ENCODE peak calls at places on chromosomes 13 and 19, in six cellular contexts. One of them, this sample, is unnamed.

GRCh38 chr19:7605490-7606222 is 10.0 kb downstream of the CAMSAP3 start:
- DNase-seq in HepG2: peak
- DNase-seq in K562: peak
- DNase-seq in SK-N-SH: peak
- DNase-seq in H1: peak
- DNase-seq in GM12878: peak
- DNase-seq in this sample: peak

GRCh38 chr13:50911051-50911690 is 1.6 kb downstream of the RNASEH2B start:
- DNase-seq in K562: peak
- DNase-seq in GM12878: no peak
- DNase-seq in HepG2: peak
- DNase-seq in H1: no peak
- DNase-seq in SK-N-SH: peak
- DNase-seq in this sample: peak

GRCh38 chr19:45506246-45506990 is 861 bp upstream of the VASP start:
- DNase-seq in HepG2: peak
- DNase-seq in K562: peak
- DNase-seq in H1: peak
- DNase-seq in GM12878: peak
- DNase-seq in SK-N-SH: peak
- DNase-seq in this sample: peak

GRCh38 chr13:27966641-27967202 is 2.4 kb downstream of the CDX2 start:
- DNase-seq in SK-N-SH: peak
- DNase-seq in HepG2: no peak
- DNase-seq in H1: peak
- DNase-seq in K562: no peak
- DNase-seq in GM12878: no peak
- DNase-seq in this sample: no peak

GRCh38 chr19:39193785-39194184 is 3.0 kb upstream of the NCCRP1 start:
- DNase-seq in K562: no peak
- DNase-seq in SK-N-SH: no peak
- DNase-seq in HepG2: peak
- DNase-seq in H1: no peak
- DNase-seq in GM12878: no peak
- DNase-seq in this sample: no peak

GRCh38 chr19:49436381-49437017 is 4.8 kb downstream of the SLC17A7 start:
- DNase-seq in K562: peak
- DNase-seq in SK-N-SH: peak
- DNase-seq in GM12878: no peak
- DNase-seq in H1: peak
- DNase-seq in HepG2: no peak
- DNase-seq in this sample: no peak

GRCh38 chr13:43364210-43365041 is 341.0 kb downstream of the DNAJC15 start:
- DNase-seq in SK-N-SH: no peak
- DNase-seq in HepG2: no peak
- DNase-seq in H1: no peak
- DNase-seq in GM12878: no peak
- DNase-seq in K562: no peak
- DNase-seq in this sample: no peak

GRCh38 chr19:38290631-38291147 is 13.4 kb upstream of the C19orf33 start:
- DNase-seq in H1: no peak
- DNase-seq in SK-N-SH: no peak
- DNase-seq in K562: no peak
- DNase-seq in GM12878: no peak
- DNase-seq in HepG2: no peak
- DNase-seq in this sample: no peak

GRCh38 chr13:80367473-80367872 is 26.5 kb upstream of the SPRY2 start:
- DNase-seq in H1: no peak
- DNase-seq in SK-N-SH: no peak
- DNase-seq in K562: no peak
- DNase-seq in HepG2: no peak
- DNase-seq in GM12878: no peak
- DNase-seq in this sample: no peak

GRCh38 chr13:73738626-73739025 is 395.6 kb downstream of the KLF12 start:
- DNase-seq in K562: no peak
- DNase-seq in HepG2: no peak
- DNase-seq in GM12878: no peak
- DNase-seq in H1: no peak
- DNase-seq in SK-N-SH: no peak
- DNase-seq in this sample: no peak

GRCh38 chr13:93248627-93249047 is 22.0 kb downstream of the GPC6 start:
- DNase-seq in H1: no peak
- DNase-seq in HepG2: peak
- DNase-seq in SK-N-SH: peak
- DNase-seq in K562: no peak
- DNase-seq in GM12878: no peak
- DNase-seq in this sample: no peak

GRCh38 chr19:13077233-13077632 is 25.4 kb downstream of the LYL1 start:
- DNase-seq in H1: no peak
- DNase-seq in GM12878: no peak
- DNase-seq in HepG2: no peak
- DNase-seq in K562: no peak
- DNase-seq in SK-N-SH: peak
- DNase-seq in this sample: no peak

GRCh38 chr19:46489445-46490272 is 6.0 kb downstream of the PNMA8B start:
- DNase-seq in H1: peak
- DNase-seq in GM12878: no peak
- DNase-seq in SK-N-SH: peak
- DNase-seq in K562: peak
- DNase-seq in HepG2: no peak
- DNase-seq in this sample: no peak

GRCh38 chr19:10061717-10062310 is 24.3 kb upstream of the SHFL start:
- DNase-seq in K562: peak
- DNase-seq in SK-N-SH: no peak
- DNase-seq in GM12878: no peak
- DNase-seq in HepG2: no peak
- DNase-seq in H1: no peak
- DNase-seq in this sample: no peak

GRCh38 chr19:33339016-33339749 is 34.3 kb upstream of the CEBPG start:
- DNase-seq in H1: no peak
- DNase-seq in HepG2: no peak
- DNase-seq in K562: no peak
- DNase-seq in GM12878: no peak
- DNase-seq in SK-N-SH: no peak
- DNase-seq in this sample: no peak

GRCh38 chr19:41424335-41425173 is 2.6 kb downstream of the B3GNT8 start:
- DNase-seq in SK-N-SH: no peak
- DNase-seq in GM12878: no peak
- DNase-seq in K562: no peak
- DNase-seq in HepG2: no peak
- DNase-seq in H1: no peak
- DNase-seq in this sample: peak

GRCh38 chr13:107753748-107754147 is 461.6 kb downstream of the LIG4 start:
- DNase-seq in HepG2: no peak
- DNase-seq in H1: no peak
- DNase-seq in K562: no peak
- DNase-seq in GM12878: no peak
- DNase-seq in SK-N-SH: peak
- DNase-seq in this sample: no peak

GRCh38 chr19:9796113-9796773 is 22.6 kb downstream of the FBXL12 start:
- DNase-seq in SK-N-SH: peak
- DNase-seq in HepG2: peak
- DNase-seq in K562: peak
- DNase-seq in H1: peak
- DNase-seq in GM12878: peak
- DNase-seq in this sample: peak

GRCh38 chr19:44725251-44725650 is 23.3 kb upstream of the BCL3 start:
- DNase-seq in H1: no peak
- DNase-seq in HepG2: peak
- DNase-seq in GM12878: no peak
- DNase-seq in SK-N-SH: no peak
- DNase-seq in K562: peak
- DNase-seq in this sample: no peak

GRCh38 chr19:36081385-36081784 is 26.7 kb downstream of the WDR62 start:
- DNase-seq in GM12878: no peak
- DNase-seq in H1: no peak
- DNase-seq in HepG2: no peak
- DNase-seq in SK-N-SH: no peak
- DNase-seq in K562: no peak
- DNase-seq in this sample: no peak

GRCh38 chr13:100454876-100455275 is 133.7 kb downstream of the GGACT start:
- DNase-seq in HepG2: no peak
- DNase-seq in K562: no peak
- DNase-seq in H1: no peak
- DNase-seq in GM12878: no peak
- DNase-seq in SK-N-SH: no peak
- DNase-seq in this sample: no peak

GRCh38 chr13:94632227-94632980 is 30.7 kb downstream of the GPR180 start:
- DNase-seq in H1: no peak
- DNase-seq in HepG2: no peak
- DNase-seq in K562: no peak
- DNase-seq in SK-N-SH: no peak
- DNase-seq in GM12878: no peak
- DNase-seq in this sample: no peak

GRCh38 chr19:9883231-9883758 is 48.2 kb downstream of the PIN1 start:
- DNase-seq in HepG2: no peak
- DNase-seq in H1: no peak
- DNase-seq in K562: no peak
- DNase-seq in GM12878: no peak
- DNase-seq in SK-N-SH: no peak
- DNase-seq in this sample: no peak

GRCh38 chr13:113582841-113583631 is 1.5 kb upstream of the TFDP1 start:
- DNase-seq in H1: peak
- DNase-seq in HepG2: peak
- DNase-seq in SK-N-SH: no peak
- DNase-seq in K562: no peak
- DNase-seq in GM12878: no peak
- DNase-seq in this sample: no peak

GRCh38 chr13:32278456-32278855 is 36.7 kb downstream of the ZAR1L start:
- DNase-seq in SK-N-SH: no peak
- DNase-seq in K562: no peak
- DNase-seq in H1: no peak
- DNase-seq in HepG2: no peak
- DNase-seq in GM12878: no peak
- DNase-seq in this sample: no peak

GRCh38 chr13:60111726-60112125 is 52.0 kb downstream of the DIAPH3 start:
- DNase-seq in SK-N-SH: no peak
- DNase-seq in HepG2: no peak
- DNase-seq in K562: no peak
- DNase-seq in H1: no peak
- DNase-seq in GM12878: no peak
- DNase-seq in this sample: no peak

GRCh38 chr19:4288091-4288777 is 9.2 kb downstream of the SHD start:
- DNase-seq in HepG2: no peak
- DNase-seq in K562: peak
- DNase-seq in SK-N-SH: no peak
- DNase-seq in GM12878: no peak
- DNase-seq in H1: no peak
- DNase-seq in this sample: no peak

GRCh38 chr13:101013245-101013644 is 338.6 kb upstream of the TMTC4 start:
- DNase-seq in HepG2: no peak
- DNase-seq in SK-N-SH: no peak
- DNase-seq in GM12878: no peak
- DNase-seq in H1: no peak
- DNase-seq in K562: no peak
- DNase-seq in this sample: no peak

GRCh38 chr13:41029629-41030028 is 10.5 kb upstream of the ELF1 start:
- DNase-seq in GM12878: no peak
- DNase-seq in HepG2: no peak
- DNase-seq in K562: no peak
- DNase-seq in H1: no peak
- DNase-seq in SK-N-SH: no peak
- DNase-seq in this sample: no peak

GRCh38 chr13:41025518-41025917 is 6.4 kb upstream of the ELF1 start:
- DNase-seq in HepG2: peak
- DNase-seq in SK-N-SH: no peak
- DNase-seq in H1: no peak
- DNase-seq in K562: no peak
- DNase-seq in GM12878: no peak
- DNase-seq in this sample: no peak

GRCh38 chr13:41026806-41027205 is 7.7 kb upstream of the ELF1 start:
- DNase-seq in GM12878: no peak
- DNase-seq in HepG2: no peak
- DNase-seq in K562: no peak
- DNase-seq in H1: no peak
- DNase-seq in SK-N-SH: no peak
- DNase-seq in this sample: no peak

GRCh38 chr13:41032646-41033396 is 13.7 kb upstream of the ELF1 start:
- DNase-seq in GM12878: no peak
- DNase-seq in HepG2: no peak
- DNase-seq in SK-N-SH: no peak
- DNase-seq in H1: no peak
- DNase-seq in K562: no peak
- DNase-seq in this sample: no peak

GRCh38 chr13:41028051-41028450 is 8.9 kb upstream of the ELF1 start:
- DNase-seq in SK-N-SH: no peak
- DNase-seq in K562: no peak
- DNase-seq in HepG2: no peak
- DNase-seq in H1: no peak
- DNase-seq in GM12878: no peak
- DNase-seq in this sample: no peak
- TF ChIP-seq POLR2AphosphoS5 in SK-N-SH: no peak
- TF ChIP-seq POLR2AphosphoS5 in K562: no peak
- TF ChIP-seq POLR2AphosphoS5 in HepG2: no peak
- TF ChIP-seq POLR2AphosphoS5 in H1: no peak
- TF ChIP-seq POLR2AphosphoS5 in GM12878: no peak
- TF ChIP-seq POLR2AphosphoS5 in this sample: no peak

GRCh38 chr19:5466814-5467291 is 11.6 kb downstream of the ZNRF4 start:
- DNase-seq in GM12878: no peak
- DNase-seq in SK-N-SH: peak
- DNase-seq in K562: no peak
- DNase-seq in H1: no peak
- DNase-seq in HepG2: no peak
- DNase-seq in this sample: no peak
- TF ChIP-seq GABPA in GM12878: no peak
- TF ChIP-seq GABPA in SK-N-SH: no peak
- TF ChIP-seq GABPA in K562: no peak
- TF ChIP-seq GABPA in H1: no peak
- TF ChIP-seq GABPA in HepG2: no peak
- TF ChIP-seq GABPA in this sample: no peak

GRCh38 chr19:3073931-3074595 is 11.8 kb upstream of the TLE5 start:
- DNase-seq in HepG2: no peak
- DNase-seq in K562: no peak
- DNase-seq in GM12878: no peak
- DNase-seq in SK-N-SH: peak
- DNase-seq in H1: peak
- DNase-seq in this sample: no peak
- TF ChIP-seq CTCF in HepG2: peak
- TF ChIP-seq CTCF in K562: peak
- TF ChIP-seq CTCF in GM12878: peak
- TF ChIP-seq CTCF in SK-N-SH: no peak
- TF ChIP-seq CTCF in H1: peak
- TF ChIP-seq CTCF in this sample: no peak

DNA sequence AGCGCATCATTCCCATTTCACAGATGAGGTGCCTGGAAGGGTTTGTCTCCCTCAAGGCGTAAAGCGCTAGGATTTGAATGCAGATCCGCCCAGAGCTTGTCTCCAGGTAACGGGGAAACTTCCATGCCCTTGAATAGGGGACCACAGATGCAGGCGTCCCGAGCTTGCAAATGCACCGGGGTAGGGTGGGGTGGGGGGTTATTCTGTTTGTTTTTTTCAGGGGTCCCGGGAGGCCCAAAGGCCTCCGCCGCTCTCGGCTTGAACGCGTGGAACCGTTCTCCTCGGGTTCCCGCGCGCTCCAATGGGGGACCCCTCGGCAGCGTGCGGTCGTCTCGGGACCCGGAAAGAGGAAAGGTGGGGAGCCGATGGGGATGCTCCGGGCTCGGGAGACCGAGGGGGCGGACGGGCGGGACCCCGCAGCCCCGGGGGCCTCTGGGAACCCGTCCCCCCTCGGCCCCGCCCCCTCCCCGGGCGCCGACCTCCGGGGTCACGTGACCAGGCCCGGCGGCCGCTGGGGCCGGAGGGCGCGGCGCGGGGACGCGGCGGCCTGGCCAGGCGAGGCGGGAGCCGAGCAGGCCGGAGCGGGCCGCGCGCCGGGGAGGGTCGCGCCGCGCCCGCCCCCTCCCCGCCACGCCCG is at the start of gene PKN1:
- DNase-seq in HepG2: no peak
- DNase-seq in SK-N-SH: peak
- DNase-seq in K562: peak
- DNase-seq in H1: peak
- DNase-seq in GM12878: no peak
- DNase-seq in this sample: no peak
- TF ChIP-seq POLR2AphosphoS5 in HepG2: peak
- TF ChIP-seq POLR2AphosphoS5 in SK-N-SH: peak
- TF ChIP-seq POLR2AphosphoS5 in K562: no peak
- TF ChIP-seq POLR2AphosphoS5 in H1: no peak
- TF ChIP-seq POLR2AphosphoS5 in GM12878: no peak
- TF ChIP-seq POLR2AphosphoS5 in this sample: no peak

This sample was measured in HL-60.